ENCODE peak calls at places on chromosomes 7 and 10, in seven cellular contexts. L is brain microvascular endothelial cell, O is ovary, D is A549, Z is psoas muscle, X is breast epithelium, A is body of pancreas. C is an unnamed sample.

GRCh38 chr7:140873473-140873872 is 51.3 kb downstream of the BRAF start:
- DNase-seq in A (no peak), O (no peak), Z (no peak), D (no peak), X (no peak), L (no peak), C (no peak)

GRCh38 chr10:116385994-116386809 is 41.4 kb upstream of the PNLIPRP3 start:
- DNase-seq in D (no peak), O (no peak), X (no peak), A (no peak), Z (no peak), L (peak), C (no peak)

GRCh38 chr10:84217746-84218145 is 7.6 kb downstream of the LRIT2 start:
- DNase-seq in X (no peak), Z (no peak), L (no peak), D (no peak), O (no peak), A (no peak), C (no peak)

GRCh38 chr10:45427956-45428338 is 53.9 kb downstream of the ALOX5 start:
- DNase-seq in D (no peak), Z (no peak), A (no peak), L (no peak), X (no peak), O (no peak), C (no peak)

GRCh38 chr10:1576467-1577259 is 160.7 kb downstream of the ADARB2 start:
- DNase-seq in D (no peak), O (no peak), L (no peak), X (no peak), Z (no peak), A (no peak), C (no peak)

GRCh38 chr7:68729361-68729760 is 868.9 kb upstream of the AUTS2 start:
- DNase-seq in L (no peak), O (no peak), A (no peak), X (no peak), D (no peak), Z (no peak), C (no peak)

GRCh38 chr10:125451319-125451718 is 231.6 kb downstream of the TEX36 start:
- DNase-seq in Z (no peak), D (no peak), O (no peak), X (no peak), L (no peak), A (no peak), C (no peak)

GRCh38 chr7:130560972-130561371 is 69.1 kb downstream of the MEST start:
- DNase-seq in X (no peak), D (peak), Z (no peak), A (peak), O (no peak), L (no peak), C (no peak)

GRCh38 chr7:2604608-2605174 is 27.1 kb upstream of the TTYH3 start:
- DNase-seq in X (no peak), D (no peak), L (no peak), O (no peak), Z (no peak), A (no peak), C (no peak)

GRCh38 chr10:43906470-43906869 is 257.8 kb upstream of the ZNF32 start:
- DNase-seq in X (no peak), L (no peak), D (no peak), Z (no peak), A (no peak), O (peak), C (no peak)

GRCh38 chr7:5773661-5774086 is 7.8 kb downstream of the RNF216 start:
- DNase-seq in O (peak), A (no peak), L (peak), Z (no peak), D (no peak), X (no peak), C (no peak)

GRCh38 chr7:120941856-120942255 is 8.7 kb upstream of the ING3 start:
- DNase-seq in A (no peak), O (no peak), L (no peak), Z (no peak), X (no peak), D (no peak), C (no peak)

GRCh38 chr7:4235596-4235995 is 446.5 kb upstream of the FOXK1 start:
- DNase-seq in X (no peak), D (no peak), O (no peak), A (no peak), L (no peak), Z (no peak), C (no peak)

GRCh38 chr10:80443531-80443974 is 10.6 kb upstream of the TSPAN14 start:
- DNase-seq in Z (no peak), A (peak), D (no peak), O (no peak), X (no peak), L (no peak), C (no peak)

GRCh38 chr7:105951597-105951996 is 11.5 kb upstream of the CDHR3 start:
- DNase-seq in O (no peak), D (no peak), L (no peak), Z (no peak), A (no peak), X (no peak), C (no peak)

GRCh38 chr7:141992154-141992553 is 3.5 kb upstream of the MGAM start:
- DNase-seq in L (peak), D (no peak), A (no peak), Z (no peak), O (no peak), X (no peak), C (no peak)

GRCh38 chr10:95430231-95430951 is 130.8 kb downstream of the SORBS1 start:
- DNase-seq in L (peak), O (peak), X (no peak), Z (no peak), A (peak), D (peak), C (peak)

GRCh38 chr10:11823122-11823988 is at the start of gene PROSER2:
- DNase-seq in L (peak), O (peak), Z (peak), X (peak), D (peak), A (peak), C (peak)
- TF ChIP-seq CTCF in L (no peak), O (no peak), Z (no peak), X (no peak), D (no peak), A (no peak), C (no peak)

GRCh38 chr10:33365314-33365713 is 30.8 kb upstream of the NRP1 start:
- DNase-seq in O (no peak), A (no peak), Z (no peak), D (no peak), X (no peak), L (peak), C (no peak)
- H3K27ac ChIP-seq in O (no peak), A (peak), Z (no peak), D (peak), X (no peak), L (peak), C (no peak)

DNA sequence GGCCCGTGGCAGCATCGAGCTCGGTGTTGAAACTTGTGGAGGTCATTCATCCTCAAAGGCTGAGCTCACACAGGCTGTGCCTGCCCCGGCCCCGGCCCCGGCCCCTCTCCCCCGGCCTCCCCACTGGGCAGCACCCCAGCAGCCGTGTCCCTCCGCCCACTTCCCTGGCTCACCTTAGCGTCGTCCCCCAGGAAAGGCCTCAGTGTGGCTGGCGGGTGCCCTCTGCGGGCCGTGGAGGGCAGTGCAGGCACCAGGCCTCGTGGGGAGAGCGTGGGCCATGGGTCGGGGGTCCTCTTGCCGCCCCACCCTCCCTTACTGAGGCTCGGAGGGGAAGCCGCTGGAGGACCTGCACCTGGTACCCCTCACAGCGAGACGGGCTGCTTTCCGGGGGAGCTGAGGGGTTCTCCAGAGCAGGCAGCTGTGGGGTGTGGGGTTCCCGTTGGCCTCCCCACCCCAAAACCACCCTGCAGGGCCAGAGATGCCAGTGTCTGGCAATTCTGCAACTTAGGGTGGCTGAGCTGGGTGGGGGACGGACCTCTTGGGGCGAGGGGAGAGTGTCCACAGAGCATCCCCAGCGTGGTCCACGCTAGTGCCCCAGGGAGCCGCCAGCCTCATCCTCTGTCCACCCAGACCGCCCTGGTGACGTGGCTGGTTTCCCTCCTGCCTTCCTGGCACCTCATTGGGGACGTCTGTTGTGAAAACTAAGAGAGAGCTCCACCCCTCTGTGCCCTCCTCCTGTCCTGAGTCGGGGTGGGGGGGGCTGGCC is 44.2 kb upstream of the DPYSL4 start:
- DNase-seq in O (peak), D (peak), Z (peak), X (no peak), A (peak), L (no peak), C (peak)
- TF ChIP-seq CTCF in O (peak), D (peak), Z (peak), X (peak), A (peak), L (peak), C (peak)

GRCh38 chr10:122494173-122494820 is 32.9 kb downstream of the HTRA1 start:
- DNase-seq in O (no peak), L (no peak), Z (no peak), X (no peak), A (no peak), D (no peak), C (no peak)
- H3K27ac ChIP-seq in O (no peak), L (peak), Z (no peak), X (peak), A (no peak), D (no peak), C (no peak)

GRCh38 chr7:33836797-33837355 is 68.5 kb upstream of the BMPER start:
- DNase-seq in A (no peak), D (no peak), O (no peak), Z (no peak), L (no peak), X (no peak), C (no peak)
- TF ChIP-seq CTCF in A (no peak), D (peak), O (no peak), Z (no peak), L (peak), X (no peak), C (no peak)

GRCh38 chr7:116218051-116218645 is 7.8 kb downstream of the TES start:
- DNase-seq in D (no peak), X (no peak), A (peak), O (no peak), L (peak), Z (no peak), C (no peak)
- H3K27ac ChIP-seq in D (peak), X (peak), A (peak), O (no peak), L (peak), Z (no peak), C (no peak)

GRCh38 chr7:158526531-158526930 is 61.1 kb downstream of the PTPRN2 start:
- DNase-seq in Z (no peak), A (no peak), O (no peak), X (no peak), D (no peak), L (no peak), C (no peak)

GRCh38 chr7:158527495-158527894 is 60.1 kb downstream of the PTPRN2 start:
- DNase-seq in Z (no peak), A (no peak), D (no peak), O (no peak), L (no peak), X (no peak), C (no peak)

GRCh38 chr7:158525648-158526484 is 61.8 kb downstream of the PTPRN2 start:
- DNase-seq in A (no peak), D (no peak), O (no peak), L (no peak), Z (no peak), X (no peak), C (no peak)

GRCh38 chr7:158527902-158528502 is 59.6 kb downstream of the PTPRN2 start:
- DNase-seq in Z (no peak), X (no peak), D (no peak), O (no peak), A (no peak), L (no peak), C (no peak)

DNA sequence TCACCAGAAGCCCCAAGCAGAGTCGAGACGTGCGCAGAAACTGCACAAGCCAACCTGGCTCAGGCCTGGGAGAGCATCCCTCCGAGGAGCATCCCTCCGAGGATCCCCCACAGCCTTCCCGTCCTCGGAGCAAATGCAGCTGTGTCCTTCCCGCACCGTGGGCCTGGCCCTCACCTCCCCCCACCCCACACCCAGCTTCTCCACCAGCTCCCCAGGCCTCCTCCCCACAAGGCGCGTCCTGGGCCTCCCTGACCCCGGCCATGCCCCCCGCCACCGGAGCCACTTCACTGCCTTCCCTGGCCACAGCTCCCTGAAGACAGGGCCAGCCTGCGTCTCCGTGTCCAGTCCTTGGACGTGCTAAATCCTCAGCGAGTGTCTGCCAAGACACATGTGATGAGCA is 60.6 kb downstream of the PTPRN2 start:
- DNase-seq in L (no peak), A (no peak), X (no peak), O (no peak), Z (no peak), D (no peak), C (no peak)
- TF ChIP-seq CTCF in L (no peak), A (no peak), X (no peak), O (no peak), Z (no peak), D (no peak), C (no peak)

DNA sequence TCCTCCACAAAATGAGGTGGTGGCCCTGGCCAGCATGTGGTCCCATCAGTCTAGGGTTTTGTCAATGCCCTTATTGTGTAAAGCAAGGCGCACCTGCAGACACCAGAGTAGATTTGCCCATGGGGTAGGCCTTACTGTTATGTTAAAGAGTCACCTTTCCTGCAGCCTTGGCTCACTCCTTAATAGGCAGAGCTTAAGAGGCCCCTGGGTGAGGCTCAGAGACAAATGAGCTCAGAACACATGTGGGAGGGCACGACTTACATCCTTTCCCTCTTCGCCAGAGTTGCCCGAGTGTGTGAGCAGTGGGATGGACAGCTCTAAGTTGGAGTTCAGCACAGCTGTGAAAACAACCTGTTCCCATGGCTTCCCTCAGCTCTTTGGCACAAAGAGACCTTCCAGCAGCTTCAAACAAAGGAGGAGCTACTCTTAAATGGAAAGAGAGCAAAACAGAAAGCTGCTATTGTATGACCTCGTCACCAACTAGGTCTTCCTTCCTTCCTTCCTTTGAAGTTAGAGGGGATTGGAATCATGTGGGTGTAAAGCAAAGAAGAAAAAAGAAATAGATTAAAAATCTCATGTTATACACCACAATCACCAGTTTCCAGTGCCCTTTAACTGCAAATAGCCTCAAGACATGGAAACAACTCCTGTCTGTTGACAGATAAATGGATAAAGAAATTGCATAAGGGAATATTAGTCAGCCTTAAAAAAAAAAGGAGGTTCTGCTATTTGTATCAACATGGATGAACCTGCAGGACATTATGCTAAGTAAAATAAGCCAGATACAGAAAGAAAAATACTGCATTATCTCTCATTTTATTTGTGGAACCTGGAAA is 11.9 kb upstream of the XPNPEP1 start:
- DNase-seq in Z (no peak), O (no peak), X (no peak), A (peak), L (peak), D (no peak), C (no peak)
- H3K27ac ChIP-seq in Z (peak), O (no peak), X (peak), A (peak), L (no peak), D (no peak), C (peak)

GRCh38 chr7:44567884-44568283 is 5.8 kb downstream of the DDX56 start:
- DNase-seq in L (no peak), Z (no peak), A (no peak), O (no peak), X (no peak), D (no peak), C (no peak)

GRCh38 chr7:44565097-44565794 is 8.5 kb downstream of the DDX56 start:
- DNase-seq in D (peak), X (peak), L (peak), Z (peak), O (peak), A (peak), C (peak)

GRCh38 chr7:44564606-44565005 is 9.1 kb downstream of the DDX56 start:
- DNase-seq in L (no peak), O (no peak), X (no peak), D (no peak), Z (no peak), A (no peak), C (no peak)

GRCh38 chr7:44566680-44567079 is 7.0 kb downstream of the DDX56 start:
- DNase-seq in O (no peak), L (no peak), Z (no peak), A (no peak), D (no peak), X (no peak), C (no peak)

DNA sequence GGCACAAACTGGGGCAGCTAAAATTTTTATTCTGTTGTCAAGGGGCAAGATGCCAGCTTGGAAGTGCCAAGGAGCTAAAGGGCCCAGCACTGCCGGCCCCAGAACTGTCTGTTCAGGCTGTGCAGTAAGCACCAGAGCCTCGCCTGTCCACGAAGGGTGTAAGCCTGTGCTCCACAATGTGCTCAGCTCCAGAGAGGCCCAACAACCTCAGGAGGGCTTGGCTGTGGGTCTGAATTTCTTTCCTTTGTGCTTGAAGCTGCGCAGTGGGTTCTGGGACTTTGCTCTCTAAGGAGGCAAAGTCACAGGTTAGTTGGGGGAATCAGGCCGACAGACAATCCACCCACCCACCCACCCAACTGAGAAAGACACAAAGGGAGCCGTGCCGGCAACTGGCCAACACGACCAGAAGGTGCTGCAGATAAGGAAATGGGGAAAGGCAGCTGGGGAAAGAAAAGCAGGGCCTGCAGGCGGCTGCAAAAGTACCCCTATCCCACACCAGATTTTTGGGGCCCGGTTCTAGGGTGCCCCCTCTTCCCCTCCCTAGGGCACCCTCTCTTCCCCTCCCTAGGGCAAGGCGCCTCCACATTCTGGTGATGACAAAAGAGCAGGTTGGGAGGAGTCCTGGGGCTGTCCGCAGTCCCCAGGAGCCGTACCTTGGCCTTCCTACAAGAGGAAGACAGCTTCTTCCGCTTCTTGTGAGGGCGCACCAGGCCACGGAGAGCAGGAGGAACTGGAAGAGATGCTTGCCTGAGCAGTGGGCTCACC is 7.7 kb downstream of the DDX56 start:
- DNase-seq in L (no peak), X (no peak), O (no peak), Z (no peak), D (no peak), A (no peak), C (no peak)
- TF ChIP-seq CTCF in L (no peak), X (no peak), O (no peak), Z (no peak), D (peak), A (no peak), C (peak)

GRCh38 chr7:157903715-157904114 is 566.9 kb downstream of the DNAJB6 start:
- DNase-seq in O (no peak), A (no peak), X (peak), D (no peak), L (no peak), Z (no peak), C (no peak)
- H3K27ac ChIP-seq in O (no peak), A (no peak), X (no peak), D (no peak), L (no peak), Z (no peak), C (no peak)